ENCODE peak calls at places on chromosomes 16 and 17, in six cellular contexts. U, I, N, W, A and X are unnamed samples.

GRCh38 chr17:16419929-16420271 is 4.5 kb downstream of the TRPV2 start:
- DNase-seq in I (no peak), A (peak; percentile 83), W (peak; percentile 53), U (peak; percentile 83), N (no peak), X (no peak)

GRCh38 chr17:79087428-79088143 is 13.0 kb downstream of the ENGASE start:
- DNase-seq in N (peak; percentile 97), U (peak; percentile 70), A (peak; percentile 89), W (peak; percentile 77), I (peak; percentile 74), X (peak; percentile 90)

GRCh38 chr17:82228842-82229685 is at the start of gene SLC16A3:
- DNase-seq in W (peak; percentile 77), U (peak; percentile 90), N (peak; percentile 94), I (peak; percentile 45), A (peak; percentile 77), X (no peak)

GRCh38 chr17:78558181-78558850 is 18.9 kb downstream of the DNAH17 start:
- DNase-seq in N (peak; percentile 74), U (peak; percentile 61), W (no peak), I (peak; percentile 15), A (no peak), X (no peak)

GRCh38 chr16:27214084-27214961 is 11.0 kb downstream of the KDM8 start:
- DNase-seq in W (no peak), U (no peak), I (no peak), N (no peak), A (no peak), X (no peak)

GRCh38 chr16:3022697-3023414 is 886 bp downstream of the HCFC1R1 start:
- DNase-seq in U (peak; percentile 84), I (peak; percentile 40), W (no peak), N (no peak), A (no peak), X (peak; percentile 83)

GRCh38 chr17:51045616-51046526 is 74.8 kb downstream of the SPAG9 start:
- DNase-seq in U (peak; percentile 43), N (peak; percentile 25), A (no peak), I (no peak), W (no peak), X (no peak)

GRCh38 chr16:46650224-46650623 is 29.0 kb upstream of the SHCBP1 start:
- DNase-seq in A (no peak), N (no peak), W (no peak), I (no peak), U (peak; percentile 46), X (no peak)

GRCh38 chr17:62809656-62810055 is 1.5 kb upstream of the MARCHF10 start:
- DNase-seq in U (peak; percentile 38), I (no peak), N (no peak), A (no peak), W (no peak), X (no peak)

GRCh38 chr16:86566601-86566965 is at the start of gene FOXC2:
- DNase-seq in U (peak; percentile 98), I (no peak), N (peak; percentile 75), A (no peak), W (no peak), X (no peak)

GRCh38 chr17:77909236-77909635 is 49.3 kb upstream of the TNRC6C start:
- DNase-seq in I (no peak), A (no peak), N (no peak), U (no peak), W (no peak), X (no peak)

GRCh38 chr17:35051183-35051578 is 12.3 kb downstream of the RFFL start:
- DNase-seq in A (no peak), N (no peak), I (peak; percentile 50), W (no peak), U (no peak), X (no peak)

GRCh38 chr16:48479955-48480354 is 94.7 kb upstream of the SIAH1 start:
- DNase-seq in I (no peak), U (no peak), W (no peak), N (no peak), A (no peak), X (no peak)

GRCh38 chr16:56262148-56262878 is 71.0 kb downstream of the GNAO1 start:
- DNase-seq in U (no peak), A (peak; percentile 5), N (no peak), W (peak; percentile 76), I (no peak), X (no peak)

GRCh38 chr17:42720996-42721583 is 23.8 kb downstream of the EZH1 start:
- DNase-seq in U (peak; percentile 81), W (peak; percentile 5), N (peak; percentile 75), A (peak; percentile 80), I (peak; percentile 84), X (peak; percentile 87)

GRCh38 chr17:19644493-19645210 is 3.9 kb upstream of the ALDH3A2 start:
- DNase-seq in I (no peak), N (no peak), W (no peak), A (peak; percentile 48), U (peak; percentile 18), X (no peak)

DNA sequence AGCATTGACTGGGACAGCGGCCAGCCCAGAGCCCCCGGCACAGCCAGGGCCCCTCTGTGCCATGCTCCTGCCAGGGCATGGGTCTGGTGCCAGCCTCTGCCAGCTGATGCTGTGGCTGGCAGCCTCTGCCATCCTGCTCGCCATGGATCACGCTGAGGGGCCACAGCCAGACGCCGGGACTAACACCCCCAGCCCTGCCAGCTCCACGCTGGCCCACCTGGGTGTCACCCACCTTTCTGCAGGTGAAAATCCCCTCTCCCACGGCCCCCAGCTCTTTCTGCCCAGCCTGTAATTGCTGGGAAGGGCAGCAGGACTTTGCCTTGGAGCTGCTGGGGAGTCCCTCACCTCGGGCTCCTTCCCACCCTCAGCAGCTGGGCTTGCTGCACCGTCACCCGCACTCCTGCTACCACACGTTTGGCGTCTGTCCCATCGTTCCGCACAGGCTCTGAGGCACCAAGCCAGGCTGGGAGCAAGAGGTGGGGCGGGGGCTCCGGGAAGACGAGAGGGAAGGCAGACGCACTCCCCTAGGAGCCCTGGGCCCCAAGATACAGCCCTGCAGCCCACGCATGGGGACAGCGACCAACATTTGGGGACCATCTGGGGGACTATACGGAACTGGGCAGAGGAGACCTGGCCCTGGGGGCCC is 42.0 kb upstream of the ACSF3 start:
- DNase-seq in W (no peak), N (peak; percentile 71), A (no peak), I (no peak), U (no peak), X (no peak)
- H3K4me3 ChIP-seq in W (no peak overlapping the region), N (peak overlapping the region; percentile 53), A (peak overlapping the region; percentile 84), I (no peak overlapping the region), U (peak overlapping the region; percentile 56), X (no peak overlapping the region)

DNA sequence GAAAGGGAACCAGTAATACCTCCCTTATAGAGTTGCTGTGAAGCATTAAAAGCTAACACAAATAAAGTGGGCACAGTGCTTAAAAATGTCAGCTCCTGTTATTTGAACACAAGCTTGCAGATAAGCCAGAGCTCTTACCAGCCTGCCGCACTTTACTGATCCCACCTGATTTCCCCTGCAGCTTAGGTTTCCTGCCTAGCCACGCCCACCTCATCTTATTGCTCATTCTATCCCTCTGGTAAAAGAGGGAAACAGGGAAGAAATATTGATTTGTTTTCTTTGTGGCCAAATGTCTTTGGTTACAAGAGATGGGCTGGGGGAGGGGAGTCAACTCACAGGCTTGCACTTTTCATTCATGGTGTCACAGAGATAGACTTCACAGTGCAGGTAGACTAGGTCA is 9.6 kb upstream of the GP2 start:
- DNase-seq in N (no peak), W (no peak), I (no peak), A (no peak), U (no peak), X (no peak)
- H3K9me2 ChIP-seq in N (no peaks in the 10 kb centered on the region), W (no peaks in the 10 kb centered on the region), I (no peaks in the 10 kb centered on the region), A (no peaks in the 10 kb centered on the region), U (no peaks in the 10 kb centered on the region), X (no peaks in the 10 kb centered on the region)

DNA sequence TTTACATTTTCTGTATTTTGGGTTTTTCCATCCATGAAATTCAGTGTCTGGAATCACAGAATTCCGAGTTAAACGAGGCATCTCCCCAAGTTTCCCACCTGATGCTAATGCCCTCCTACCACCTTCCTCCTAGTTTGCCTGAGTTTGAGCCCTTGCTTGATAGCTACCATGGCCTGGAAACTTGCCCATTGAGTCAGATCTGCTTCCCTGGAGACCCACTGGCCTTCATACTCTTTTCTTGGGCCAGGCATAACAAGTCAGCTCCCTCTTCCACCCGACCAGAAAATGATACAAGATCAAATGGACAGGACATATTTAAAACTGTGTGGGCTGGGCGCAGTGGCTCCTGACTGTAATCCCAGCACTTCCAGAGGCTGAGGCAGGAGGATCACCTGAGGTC is 10.2 kb downstream of the SETD1A start:
- DNase-seq in U (no peak), W (no peak), A (no peak), N (no peak), I (no peak), X (no peak)
- H3K9me3 ChIP-seq in U (no peaks in the 10 kb centered on the region), W (no peaks in the 10 kb centered on the region), A (no peaks in the 10 kb centered on the region), N (no peaks in the 10 kb centered on the region), I (no peaks in the 10 kb centered on the region), X (no peaks in the 10 kb centered on the region)

DNA sequence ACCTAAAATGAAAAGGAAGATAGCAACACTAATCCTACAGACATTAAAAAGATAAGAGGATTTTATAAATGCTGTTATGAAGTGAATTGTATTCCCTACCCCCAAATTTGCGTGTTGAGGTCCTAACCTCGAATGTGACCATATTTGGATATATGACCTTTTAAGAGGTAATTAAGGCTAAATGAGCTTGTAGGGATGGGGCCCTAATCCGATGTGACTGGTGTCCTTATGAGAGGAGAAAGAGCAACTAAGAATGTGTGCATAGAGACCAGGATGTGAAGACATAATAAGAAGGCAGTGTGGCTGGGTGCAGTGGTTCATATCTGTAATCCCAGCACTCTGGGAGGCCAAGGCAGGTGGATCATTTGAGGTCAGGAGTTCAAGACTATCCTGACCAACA is 48.2 kb upstream of the FAM20A start:
- DNase-seq in A (no peak), U (no peak), I (no peak), N (no peak), W (no peak), X (no peak)
- H3K4me3 ChIP-seq in A (no peak overlapping the region), U (no peak overlapping the region), I (no peak overlapping the region), N (no peak overlapping the region), W (no peak overlapping the region), X (no peak overlapping the region)

GRCh38 chr16:22297871-22298733 is 893 bp downstream of the POLR3E start:
- DNase-seq in I (peak; percentile 90), A (peak; percentile 89), N (peak; percentile 79), U (peak; percentile 99), W (peak; percentile 85), X (peak; percentile 85)
- H3K9me2 ChIP-seq in I (no peaks in the 10 kb centered on the region), A (no peaks in the 10 kb centered on the region), N (no peaks in the 10 kb centered on the region), U (no peaks in the 10 kb centered on the region), W (no peaks in the 10 kb centered on the region), X (no peaks in the 10 kb centered on the region)

DNA sequence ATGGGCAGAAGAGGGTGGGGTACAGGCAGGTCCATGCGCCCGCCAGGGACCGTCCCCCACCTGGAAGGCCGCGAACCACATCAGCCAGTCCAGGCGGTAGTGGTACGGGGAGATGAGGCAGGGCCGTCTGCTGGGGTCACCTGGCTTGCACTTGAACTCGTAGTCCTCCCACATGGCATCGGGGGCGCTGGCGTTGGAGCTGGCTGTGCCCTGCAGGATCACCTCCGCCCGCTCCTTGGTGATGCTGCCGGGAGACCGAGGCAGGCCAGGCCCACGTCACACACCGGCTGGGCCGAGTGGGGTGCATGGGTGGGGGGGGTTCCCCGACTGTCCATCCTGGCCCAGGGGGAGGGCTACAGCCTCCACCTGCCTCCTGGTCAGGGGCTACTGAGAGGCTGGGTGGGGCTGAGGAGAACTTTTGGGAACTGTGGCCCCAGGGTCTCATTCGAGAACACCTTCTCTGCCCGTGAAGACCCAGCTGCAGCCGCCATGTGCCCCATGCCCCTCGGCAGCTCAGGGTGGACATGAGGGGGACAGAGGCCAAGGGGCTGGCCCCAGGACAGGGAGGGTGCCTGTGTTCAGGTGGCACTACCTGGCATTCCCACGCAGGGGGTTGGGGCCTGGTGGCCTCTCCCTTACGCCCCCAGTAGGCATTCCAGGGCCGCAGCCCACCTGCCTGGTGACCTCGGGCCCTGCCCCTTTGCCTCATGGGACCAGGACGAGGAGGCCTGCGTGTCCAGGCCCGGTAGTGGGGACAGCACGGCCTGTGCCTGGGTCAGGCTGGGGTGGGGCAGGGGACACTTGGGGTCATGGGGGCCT is 69.5 kb upstream of the GNG13 start:
- DNase-seq in W (no peak), U (no peak), A (no peak), I (no peak), N (no peak), X (no peak)
- H3K9me3 ChIP-seq in W (no peaks in the 10 kb centered on the region), U (no peaks in the 10 kb centered on the region), A (no peaks in the 10 kb centered on the region), I (no peaks in the 10 kb centered on the region), N (no peaks in the 10 kb centered on the region), X (no peaks in the 10 kb centered on the region)

GRCh38 chr16:1532771-1533170 is 695 bp upstream of the TMEM204 start:
- DNase-seq in W (no peak), A (no peak), U (peak; percentile 19), I (no peak), N (no peak), X (no peak)
- H3K4me3 ChIP-seq in W (no peak overlapping the region), A (no peak overlapping the region), U (no peak overlapping the region), I (no peak overlapping the region), N (no peak overlapping the region), X (no peak overlapping the region)